ENCODE peak calls at places on chromosome 20, in five cellular contexts. One of them, this sample, is unnamed.
A peak's percentile ranks its signal among the peaks of the same experiment; 100 is the strongest.

GRCh38 chr20:57031867-57032355 is 234.5 kb downstream of the BMP7 start:
- DNase-seq in lower lobe of right lung: no peak
- DNase-seq in breast epithelium: no peak
- DNase-seq in fibroblast of the aortic adventitia: no peak
- DNase-seq in A549: no peak
- DNase-seq in this sample: no peak

GRCh38 chr20:37385659-37386504 is 39.9 kb downstream of the SRC start:
- DNase-seq in fibroblast of the aortic adventitia: no peak
- DNase-seq in lower lobe of right lung: peak; percentile 42
- DNase-seq in breast epithelium: no peak
- DNase-seq in A549: no peak
- DNase-seq in this sample: no peak

GRCh38 chr20:14536738-14537137 is 199.3 kb upstream of the FLRT3 start:
- DNase-seq in fibroblast of the aortic adventitia: no peak
- DNase-seq in lower lobe of right lung: no peak
- DNase-seq in A549: no peak
- DNase-seq in breast epithelium: no peak
- DNase-seq in this sample: no peak

GRCh38 chr20:59765599-59766177 is 161.3 kb downstream of the PHACTR3 start:
- DNase-seq in A549: no peak
- DNase-seq in breast epithelium: no peak
- DNase-seq in lower lobe of right lung: no peak
- DNase-seq in fibroblast of the aortic adventitia: no peak
- DNase-seq in this sample: no peak

GRCh38 chr20:51802170-51802745 is at the start of gene SALL4:
- DNase-seq in A549: no peak
- DNase-seq in breast epithelium: no peak
- DNase-seq in fibroblast of the aortic adventitia: peak; percentile 8
- DNase-seq in lower lobe of right lung: no peak
- DNase-seq in this sample: peak; percentile 30

GRCh38 chr20:22339946-22340345 is 244.4 kb downstream of the FOXA2 start:
- DNase-seq in A549: no peak
- DNase-seq in lower lobe of right lung: no peak
- DNase-seq in fibroblast of the aortic adventitia: peak; percentile 20
- DNase-seq in breast epithelium: no peak
- DNase-seq in this sample: no peak

GRCh38 chr20:57223648-57224489 is 42.6 kb downstream of the BMP7 start:
- DNase-seq in A549: no peak
- DNase-seq in fibroblast of the aortic adventitia: peak; percentile 6
- DNase-seq in breast epithelium: no peak
- DNase-seq in lower lobe of right lung: no peak
- DNase-seq in this sample: no peak

GRCh38 chr20:19802492-19803158 is 44.6 kb downstream of the RIN2 start:
- DNase-seq in fibroblast of the aortic adventitia: no peak
- DNase-seq in lower lobe of right lung: no peak
- DNase-seq in A549: peak; percentile 76
- DNase-seq in breast epithelium: no peak
- DNase-seq in this sample: no peak

GRCh38 chr20:25277941-25278521 is 30.1 kb downstream of the PYGB start:
- DNase-seq in A549: no peak
- DNase-seq in lower lobe of right lung: peak; percentile 27
- DNase-seq in breast epithelium: peak; percentile 49
- DNase-seq in fibroblast of the aortic adventitia: no peak
- DNase-seq in this sample: no peak

GRCh38 chr20:25360631-25361286 is 29.9 kb downstream of the ABHD12 start:
- DNase-seq in fibroblast of the aortic adventitia: peak; percentile 17
- DNase-seq in lower lobe of right lung: no peak
- DNase-seq in breast epithelium: no peak
- DNase-seq in A549: peak; percentile 19
- DNase-seq in this sample: peak; percentile 86

GRCh38 chr20:5923493-5923892 is 26.8 kb downstream of the TRMT6 start:
- DNase-seq in breast epithelium: no peak
- DNase-seq in fibroblast of the aortic adventitia: no peak
- DNase-seq in lower lobe of right lung: no peak
- DNase-seq in A549: no peak
- DNase-seq in this sample: no peak

GRCh38 chr20:53967527-53967926 is 102.9 kb downstream of the BCAS1 start:
- DNase-seq in breast epithelium: no peak
- DNase-seq in fibroblast of the aortic adventitia: no peak
- DNase-seq in lower lobe of right lung: no peak
- DNase-seq in A549: no peak
- DNase-seq in this sample: no peak

GRCh38 chr20:46312075-46312944 is 4.0 kb upstream of the CDH22 start:
- DNase-seq in breast epithelium: no peak
- DNase-seq in fibroblast of the aortic adventitia: no peak
- DNase-seq in A549: no peak
- DNase-seq in lower lobe of right lung: no peak
- DNase-seq in this sample: no peak

GRCh38 chr20:5719861-5720401 is 30.3 kb upstream of the SHLD1 start:
- DNase-seq in fibroblast of the aortic adventitia: peak; percentile 42
- DNase-seq in lower lobe of right lung: no peak
- DNase-seq in A549: peak; percentile 65
- DNase-seq in breast epithelium: no peak
- DNase-seq in this sample: peak; percentile 58

GRCh38 chr20:47205577-47206123 is 150.8 kb downstream of the ZMYND8 start:
- DNase-seq in breast epithelium: no peak
- DNase-seq in A549: peak; percentile 74
- DNase-seq in lower lobe of right lung: peak; percentile 77
- DNase-seq in fibroblast of the aortic adventitia: peak; percentile 81
- DNase-seq in this sample: peak; percentile 88

GRCh38 chr20:2658414-2659354 is 5.3 kb downstream of the IDH3B start:
- DNase-seq in lower lobe of right lung: no peak
- DNase-seq in breast epithelium: no peak
- DNase-seq in A549: peak; percentile 40
- DNase-seq in fibroblast of the aortic adventitia: no peak
- DNase-seq in this sample: no peak

GRCh38 chr20:37349517-37350491 is 3.9 kb downstream of the SRC start:
- DNase-seq in breast epithelium: no peak
- DNase-seq in fibroblast of the aortic adventitia: peak; percentile 28
- DNase-seq in lower lobe of right lung: no peak
- DNase-seq in A549: peak; percentile 44
- DNase-seq in this sample: peak; percentile 55

GRCh38 chr20:48286571-48287551 is 501.6 kb upstream of the SULF2 start:
- DNase-seq in lower lobe of right lung: no peak
- DNase-seq in breast epithelium: no peak
- DNase-seq in fibroblast of the aortic adventitia: peak; percentile 37
- DNase-seq in A549: no peak
- DNase-seq in this sample: peak; percentile 31

GRCh38 chr20:35305682-35306556 is 13.7 kb upstream of the FAM83C start:
- DNase-seq in fibroblast of the aortic adventitia: peak; percentile 97
- DNase-seq in breast epithelium: peak; percentile 69
- DNase-seq in lower lobe of right lung: no peak
- DNase-seq in A549: peak; percentile 95
- DNase-seq in this sample: peak; percentile 99

GRCh38 chr20:5309971-5310370 is 6.8 kb downstream of the PROKR2 start:
- DNase-seq in A549: no peak
- DNase-seq in breast epithelium: no peak
- DNase-seq in lower lobe of right lung: no peak
- DNase-seq in fibroblast of the aortic adventitia: no peak
- DNase-seq in this sample: peak; percentile 17

GRCh38 chr20:25399038-25399430 is 8.4 kb upstream of the ABHD12 start:
- DNase-seq in fibroblast of the aortic adventitia: peak; percentile 90
- DNase-seq in breast epithelium: no peak
- DNase-seq in A549: peak; percentile 81
- DNase-seq in lower lobe of right lung: no peak
- DNase-seq in this sample: peak; percentile 91

GRCh38 chr20:11448554-11448953 is 469.1 kb upstream of the BTBD3 start:
- DNase-seq in lower lobe of right lung: no peak
- DNase-seq in breast epithelium: no peak
- DNase-seq in fibroblast of the aortic adventitia: no peak
- DNase-seq in A549: no peak
- DNase-seq in this sample: no peak

GRCh38 chr20:21529863-21530262 is 16.0 kb upstream of the NKX2-2 start:
- DNase-seq in A549: no peak
- DNase-seq in lower lobe of right lung: no peak
- DNase-seq in fibroblast of the aortic adventitia: no peak
- DNase-seq in breast epithelium: no peak
- DNase-seq in this sample: no peak

GRCh38 chr20:50353289-50353961 is 156.8 kb upstream of the PTPN1 start:
- DNase-seq in breast epithelium: no peak
- DNase-seq in fibroblast of the aortic adventitia: no peak
- DNase-seq in lower lobe of right lung: no peak
- DNase-seq in A549: no peak
- DNase-seq in this sample: no peak

GRCh38 chr20:30168025-30168799 is 1089.3 kb upstream of the DEFB115 start:
- DNase-seq in lower lobe of right lung: peak; percentile 45
- DNase-seq in A549: no peak
- DNase-seq in breast epithelium: no peak
- DNase-seq in fibroblast of the aortic adventitia: no peak
- DNase-seq in this sample: no peak

GRCh38 chr20:47985092-47985850 is 200.0 kb upstream of the SULF2 start:
- DNase-seq in lower lobe of right lung: no peak
- DNase-seq in A549: peak; percentile 40
- DNase-seq in breast epithelium: no peak
- DNase-seq in fibroblast of the aortic adventitia: no peak
- DNase-seq in this sample: peak; percentile 26

GRCh38 chr20:31565699-31566331 is 39.3 kb upstream of the ID1 start:
- DNase-seq in A549: peak; percentile 53
- DNase-seq in fibroblast of the aortic adventitia: no peak
- DNase-seq in breast epithelium: no peak
- DNase-seq in lower lobe of right lung: no peak
- DNase-seq in this sample: no peak

GRCh38 chr20:50635676-50636600 is 55.4 kb downstream of the RIPOR3 start:
- DNase-seq in lower lobe of right lung: peak; percentile 74
- DNase-seq in A549: peak; percentile 84
- DNase-seq in breast epithelium: peak; percentile 62
- DNase-seq in fibroblast of the aortic adventitia: peak; percentile 51
- DNase-seq in this sample: peak; percentile 69

GRCh38 chr20:50213531-50214106 is 23.0 kb downstream of the CEBPB start:
- DNase-seq in breast epithelium: no peak
- DNase-seq in fibroblast of the aortic adventitia: no peak
- DNase-seq in A549: no peak
- DNase-seq in lower lobe of right lung: peak; percentile 23
- DNase-seq in this sample: no peak

GRCh38 chr20:4697189-4697873 is 24.4 kb upstream of the PRND start:
- DNase-seq in A549: no peak
- DNase-seq in breast epithelium: no peak
- DNase-seq in lower lobe of right lung: no peak
- DNase-seq in fibroblast of the aortic adventitia: no peak
- DNase-seq in this sample: no peak

GRCh38 chr20:48822178-48822577 is 5.6 kb downstream of the PREX1 start:
- DNase-seq in fibroblast of the aortic adventitia: no peak
- DNase-seq in lower lobe of right lung: no peak
- DNase-seq in breast epithelium: no peak
- DNase-seq in A549: no peak
- DNase-seq in this sample: no peak

GRCh38 chr20:15065794-15066193 is 728.4 kb upstream of the FLRT3 start:
- DNase-seq in breast epithelium: no peak
- DNase-seq in fibroblast of the aortic adventitia: no peak
- DNase-seq in A549: no peak
- DNase-seq in lower lobe of right lung: no peak
- DNase-seq in this sample: peak; percentile 27

GRCh38 chr20:44199877-44200276 is 10.7 kb downstream of the OSER1 start:
- DNase-seq in breast epithelium: no peak
- DNase-seq in lower lobe of right lung: no peak
- DNase-seq in fibroblast of the aortic adventitia: no peak
- DNase-seq in A549: no peak
- DNase-seq in this sample: no peak

GRCh38 chr20:38674178-38675133 is 49.8 kb upstream of the SLC32A1 start:
- DNase-seq in breast epithelium: no peak
- DNase-seq in fibroblast of the aortic adventitia: peak; percentile 36
- DNase-seq in lower lobe of right lung: no peak
- DNase-seq in A549: no peak
- DNase-seq in this sample: peak; percentile 62
- H3K4me3 ChIP-seq in breast epithelium: peak overlapping the region; percentile 70
- H3K4me3 ChIP-seq in fibroblast of the aortic adventitia: peak overlapping the region; percentile 66
- H3K4me3 ChIP-seq in lower lobe of right lung: peak overlapping the region; percentile 51
- H3K4me3 ChIP-seq in A549: no peak overlapping the region
- H3K4me3 ChIP-seq in this sample: peak overlapping the region; percentile 63

DNA sequence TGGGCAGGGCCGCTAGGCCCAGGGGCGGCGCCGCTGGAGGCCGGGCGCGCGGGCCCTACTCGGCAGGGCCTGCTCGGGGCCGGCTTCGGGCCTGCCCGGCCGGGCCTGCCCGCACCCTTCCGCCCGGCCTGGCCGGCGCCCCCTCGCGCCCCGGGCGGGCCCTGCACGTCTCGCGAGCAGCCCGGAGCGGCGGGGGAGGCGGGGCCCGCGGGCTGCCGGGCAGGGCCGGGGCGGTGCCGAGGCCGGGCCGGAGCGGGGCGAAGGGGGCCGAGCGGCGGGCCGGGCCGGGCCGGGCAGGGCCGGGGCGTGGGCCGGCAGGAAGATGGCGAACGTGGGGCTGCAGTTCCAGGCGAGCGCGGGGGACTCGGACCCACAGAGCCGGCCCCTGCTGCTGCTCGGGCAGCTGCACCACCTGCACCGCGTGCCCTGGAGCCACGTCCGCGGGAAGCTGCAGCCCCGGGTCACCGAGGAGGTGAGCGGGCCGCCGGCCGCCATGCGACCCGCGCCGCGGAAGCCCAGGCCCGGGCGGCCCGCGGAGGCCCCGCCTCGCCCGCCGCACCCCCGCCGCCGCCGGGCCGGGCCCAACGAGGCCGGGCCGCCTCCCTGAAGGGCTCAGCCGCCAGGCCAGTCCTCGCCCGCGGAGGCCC is at the start of gene NPEPL1:
- DNase-seq in breast epithelium: no peak
- DNase-seq in fibroblast of the aortic adventitia: peak; percentile 64
- DNase-seq in lower lobe of right lung: peak; percentile 85
- DNase-seq in A549: peak; percentile 78
- DNase-seq in this sample: peak; percentile 77
- TF ChIP-seq CTCF in breast epithelium: peak; percentile 46
- TF ChIP-seq CTCF in fibroblast of the aortic adventitia: no peak
- TF ChIP-seq CTCF in lower lobe of right lung: no peak
- TF ChIP-seq CTCF in A549: peak; percentile 45
- TF ChIP-seq CTCF in this sample: no peak

GRCh38 chr20:768426-768978 is at the start of gene SLC52A3:
- DNase-seq in A549: peak; percentile 79
- DNase-seq in fibroblast of the aortic adventitia: no peak
- DNase-seq in breast epithelium: peak; percentile 70
- DNase-seq in lower lobe of right lung: peak; percentile 69
- DNase-seq in this sample: no peak
- H3K4me3 ChIP-seq in A549: no peak within 1 kb of the TSS
- H3K4me3 ChIP-seq in fibroblast of the aortic adventitia: no peak within 1 kb of the TSS
- H3K4me3 ChIP-seq in breast epithelium: peak within 1 kb of the TSS; percentile 52
- H3K4me3 ChIP-seq in lower lobe of right lung: peak within 1 kb of the TSS; percentile 23
- H3K4me3 ChIP-seq in this sample: no peak within 1 kb of the TSS

DNA sequence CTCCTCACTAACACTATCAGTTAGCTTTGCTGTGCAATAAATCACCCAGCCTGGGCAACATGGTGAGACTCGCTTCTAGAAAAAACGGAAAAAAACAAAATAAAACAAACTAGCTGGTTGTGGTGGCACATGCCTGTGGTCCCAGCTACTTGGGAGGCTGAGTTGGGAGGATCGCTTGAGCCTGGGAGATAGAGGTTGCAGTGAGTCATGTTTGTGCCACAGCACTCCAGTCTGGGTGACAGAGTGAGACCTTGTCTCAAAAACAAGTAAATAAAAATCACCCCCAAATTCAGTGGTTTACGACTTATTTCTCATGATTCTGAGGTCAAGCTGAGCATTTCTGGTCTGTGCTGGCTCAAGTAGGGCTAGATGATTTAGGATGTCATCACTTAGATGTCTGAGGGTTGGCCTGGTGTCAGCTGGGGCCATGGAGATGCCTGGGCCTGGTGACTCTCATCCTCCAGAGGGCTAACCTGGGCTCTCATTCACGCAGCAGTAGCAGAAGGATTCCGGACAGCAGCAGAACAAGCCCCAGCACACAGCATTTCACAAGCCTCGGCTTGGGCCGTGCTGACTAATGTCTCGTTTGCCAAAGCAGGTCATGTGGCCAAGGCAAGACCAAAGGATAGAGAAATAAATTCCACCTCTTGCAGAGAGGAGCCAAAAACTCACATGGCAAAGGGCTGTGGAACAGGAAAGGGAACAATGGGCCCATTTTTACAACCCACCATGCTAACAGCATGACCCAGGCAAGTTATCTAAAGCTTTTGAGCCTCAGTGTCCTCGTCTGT is 32.5 kb downstream of the MGME1 start:
- DNase-seq in fibroblast of the aortic adventitia: peak; percentile 93
- DNase-seq in A549: peak; percentile 54
- DNase-seq in breast epithelium: peak; percentile 69
- DNase-seq in lower lobe of right lung: peak; percentile 69
- DNase-seq in this sample: peak; percentile 97
- TF ChIP-seq CTCF in fibroblast of the aortic adventitia: peak; percentile 9
- TF ChIP-seq CTCF in A549: no peak
- TF ChIP-seq CTCF in breast epithelium: no peak
- TF ChIP-seq CTCF in lower lobe of right lung: no peak
- TF ChIP-seq CTCF in this sample: no peak